ENCODE peak calls at places on chromosomes 1 and 21, in ten cellular contexts. V is esophagus squamous epithelium, I is GM06990, N is A549, B is prostate gland, J is adrenal gland, R is heart right ventricle, S is foreskin fibroblast, D is HepG2, F is GM23338. L is an unnamed sample.

GRCh38 chr1:30461640-30462039 is 261.7 kb downstream of the MATN1 start:
- DNase-seq in V (no peak), I (no peak), N (no peak), B (no peak), J (no peak), R (no peak), S (no peak), D (no peak), F (no peak), L (no peak)

GRCh38 chr1:27668808-27669723 is 2.9 kb downstream of the IFI6 start:
- DNase-seq in V (no peak), I (peak), N (peak), B (peak), J (peak), R (peak), S (peak), D (no peak), F (peak), L (no peak)

GRCh38 chr1:27563407-27564263 is 40.3 kb downstream of the AHDC1 start:
- DNase-seq in V (no peak), I (no peak), N (peak), B (no peak), J (peak), R (peak), S (peak), D (peak), F (no peak), L (peak)

GRCh38 chr1:49229555-49229954 is 452.9 kb upstream of the BEND5 start:
- DNase-seq in V (no peak), I (no peak), N (no peak), B (no peak), J (no peak), R (no peak), S (no peak), D (no peak), F (peak), L (no peak)

GRCh38 chr1:53968125-53968513 is 22.0 kb downstream of the LRRC42 start:
- DNase-seq in V (no peak), I (no peak), N (no peak), B (no peak), J (no peak), R (no peak), S (peak), D (peak), F (no peak), L (no peak)

GRCh38 chr1:65812065-65812464 is 19.4 kb downstream of the PDE4B start:
- DNase-seq in V (no peak), I (peak), N (no peak), B (no peak), J (peak), R (peak), S (peak), D (no peak), F (peak), L (peak)

GRCh38 chr1:201468844-201469644 is at the start of gene PHLDA3:
- DNase-seq in V (no peak), I (peak), N (peak), B (peak), J (peak), R (peak), S (peak), D (peak), F (peak), L (peak)

GRCh38 chr1:28509705-28510349 is 4.0 kb downstream of the RCC1 start:
- DNase-seq in V (no peak), I (no peak), N (no peak), B (no peak), J (no peak), R (no peak), S (peak), D (no peak), F (no peak), L (no peak)

GRCh38 chr1:32702599-32703478 is at the start of gene SYNC:
- DNase-seq in V (no peak), I (no peak), N (peak), B (no peak), J (no peak), R (peak), S (peak), D (no peak), F (peak), L (peak)

GRCh38 chr1:214568328-214568727 is 16.9 kb upstream of the PTPN14 start:
- DNase-seq in V (no peak), I (no peak), N (no peak), B (no peak), J (no peak), R (no peak), S (peak), D (no peak), F (no peak), L (no peak)

GRCh38 chr1:119675349-119676343 is 27.6 kb upstream of the ZNF697 start:
- DNase-seq in V (no peak), I (peak), N (peak), B (peak), J (peak), R (peak), S (peak), D (peak), F (peak), L (peak)

GRCh38 chr1:64598100-64598571 is 128.2 kb downstream of the CACHD1 start:
- DNase-seq in V (no peak), I (no peak), N (peak), B (no peak), J (no peak), R (no peak), S (peak), D (no peak), F (no peak), L (peak)

GRCh38 chr1:58815069-58815679 is 31.3 kb upstream of the JUN start:
- DNase-seq in V (peak), I (peak), N (peak), B (peak), J (peak), R (peak), S (peak), D (peak), F (peak), L (peak)

GRCh38 chr21:45943630-45944540 is 37.7 kb upstream of the COL6A1 start:
- DNase-seq in V (no peak), I (no peak), N (no peak), B (no peak), J (no peak), R (no peak), S (no peak), D (no peak), F (no peak), L (no peak)

GRCh38 chr1:194420706-194421105 is 1234.3 kb upstream of the B3GALT2 start:
- DNase-seq in V (no peak), I (no peak), N (no peak), B (no peak), J (no peak), R (no peak), S (no peak), D (no peak), F (no peak), L (no peak)

GRCh38 chr1:81702903-81703302 is 97.8 kb upstream of the ADGRL2 start:
- DNase-seq in V (no peak), I (no peak), N (no peak), B (no peak), J (no peak), R (no peak), S (peak), D (no peak), F (no peak), L (no peak)

GRCh38 chr1:32878637-32879041 is 7.7 kb upstream of the HPCA start:
- DNase-seq in V (no peak), I (no peak), N (no peak), B (no peak), J (no peak), R (no peak), S (no peak), D (no peak), F (no peak), L (no peak)

GRCh38 chr21:39869141-39869818 is 2.0 kb downstream of the PCP4 start:
- DNase-seq in V (no peak), I (no peak), N (no peak), B (no peak), J (peak), R (no peak), S (no peak), D (no peak), F (no peak), L (no peak)

GRCh38 chr1:163346326-163346870 is 24.6 kb downstream of the NUF2 start:
- DNase-seq in V (no peak), I (no peak), N (no peak), B (no peak), J (no peak), R (no peak), S (peak), D (no peak), F (no peak), L (no peak)

GRCh38 chr1:165875171-165875570 is 47.8 kb downstream of the UCK2 start:
- DNase-seq in V (no peak), I (peak), N (no peak), B (no peak), J (no peak), R (no peak), S (no peak), D (no peak), F (no peak), L (no peak)

GRCh38 chr1:16615253-16616252 is 2.2 kb upstream of the NBPF1 start:
- DNase-seq in V (no peak), I (no peak), N (no peak), B (peak), J (peak), R (peak), S (no peak), D (no peak), F (no peak), L (no peak)

GRCh38 chr1:23238565-23238964 is 21.3 kb upstream of the HTR1D start:
- DNase-seq in V (no peak), I (no peak), N (no peak), B (no peak), J (no peak), R (no peak), S (no peak), D (no peak), F (no peak), L (no peak)

GRCh38 chr1:28862571-28863403 is 50.8 kb downstream of the OPRD1 start:
- DNase-seq in V (no peak), I (no peak), N (no peak), B (no peak), J (no peak), R (no peak), S (no peak), D (no peak), F (peak), L (no peak)

GRCh38 chr1:40803447-40803846 is 19.9 kb downstream of the KCNQ4 start:
- DNase-seq in V (no peak), I (no peak), N (no peak), B (no peak), J (no peak), R (no peak), S (no peak), D (no peak), F (peak), L (no peak)

GRCh38 chr1:40801742-40802077 is 18.1 kb downstream of the KCNQ4 start:
- DNase-seq in V (no peak), I (no peak), N (no peak), B (no peak), J (no peak), R (no peak), S (no peak), D (no peak), F (no peak), L (no peak)

GRCh38 chr1:40799351-40799867 is 15.8 kb downstream of the KCNQ4 start:
- DNase-seq in V (no peak), I (no peak), N (no peak), B (no peak), J (peak), R (peak), S (peak), D (no peak), F (no peak), L (no peak)

GRCh38 chr1:40803902-40804301 is 20.3 kb downstream of the KCNQ4 start:
- DNase-seq in V (no peak), I (no peak), N (no peak), B (no peak), J (no peak), R (no peak), S (no peak), D (no peak), F (no peak), L (no peak)

GRCh38 chr1:40802078-40803075 is 18.8 kb downstream of the KCNQ4 start:
- DNase-seq in V (peak), I (peak), N (peak), B (peak), J (peak), R (peak), S (peak), D (peak), F (peak), L (peak)
- H3K4me3 ChIP-seq in V (peak), I (peak), N (peak), B (peak), J (no peak), R (peak), S (peak), D (peak), F (peak), L (peak)

GRCh38 chr1:169745015-169745861 is 11.4 kb upstream of the SELE start:
- DNase-seq in V (no peak), I (no peak), N (no peak), B (no peak), J (no peak), R (no peak), S (peak), D (peak), F (no peak), L (no peak)
- H3K4me3 ChIP-seq in V (no peak), I (no peak), N (no peak), B (no peak), J (no peak), R (no peak), S (no peak), D (peak), F (no peak), L (no peak)

DNA sequence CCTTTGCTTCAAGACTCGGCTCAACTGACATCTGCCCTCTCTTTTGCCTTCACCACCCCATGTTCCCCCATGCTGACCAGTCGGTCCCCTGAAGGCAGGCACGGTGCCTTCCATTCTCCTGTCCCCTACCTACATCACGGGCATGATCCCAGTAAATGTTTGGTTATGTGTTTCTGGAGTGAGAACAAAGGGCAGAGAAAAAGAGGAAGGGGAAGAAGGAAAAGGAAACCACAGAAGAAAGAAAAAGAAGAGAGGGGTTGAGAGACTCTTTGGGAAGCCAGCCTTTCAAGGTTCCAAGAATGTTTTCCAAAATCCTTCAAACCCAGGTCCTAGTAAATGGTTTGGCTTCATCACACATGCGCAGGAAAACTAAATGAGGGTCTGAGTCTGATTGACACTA is 84.9 kb downstream of the CDC7 start:
- DNase-seq in V (no peak), I (no peak), N (no peak), B (no peak), J (no peak), R (no peak), S (no peak), D (no peak), F (no peak), L (no peak)
- H3K4me3 ChIP-seq in V (no peak), I (no peak), N (no peak), B (no peak), J (no peak), R (no peak), S (no peak), D (no peak), F (no peak), L (no peak)

DNA sequence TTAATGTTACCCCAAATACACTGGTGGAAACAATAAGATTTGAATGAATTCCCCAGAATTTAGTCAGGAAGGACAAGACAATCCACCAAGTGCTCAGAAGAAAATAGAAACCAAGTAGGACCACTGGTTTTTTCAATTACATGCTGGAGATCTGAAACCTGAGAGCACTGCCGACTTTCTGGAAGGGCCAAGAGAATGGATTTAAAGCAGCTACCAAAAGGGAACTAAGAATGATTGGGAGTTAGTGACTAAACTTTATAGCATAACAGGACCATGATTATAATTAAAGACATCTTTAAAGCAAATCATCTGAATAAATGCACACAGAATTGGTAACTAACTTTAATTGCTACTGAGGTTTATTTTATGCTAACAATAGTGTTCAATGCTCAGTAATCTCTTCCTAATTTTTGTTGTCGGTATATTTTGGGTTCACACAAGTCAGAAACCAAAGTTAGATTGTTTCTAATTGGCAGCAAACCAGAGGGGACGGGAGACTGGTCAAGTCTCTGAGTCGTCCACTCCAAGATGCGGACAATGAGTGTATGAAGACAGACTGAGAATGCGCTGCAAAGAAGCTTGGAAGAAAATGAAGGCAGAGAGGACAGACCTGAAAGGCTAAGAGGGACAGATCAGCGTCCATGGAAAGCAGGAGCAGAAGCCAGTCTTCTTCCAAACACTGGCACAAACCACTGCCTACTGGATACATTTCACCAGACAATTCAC is 2.3 kb upstream of the RGS13 start:
- DNase-seq in V (no peak), I (no peak), N (no peak), B (no peak), J (no peak), R (no peak), S (peak), D (no peak), F (no peak), L (no peak)
- H3K4me3 ChIP-seq in V (no peak), I (no peak), N (no peak), B (no peak), J (no peak), R (no peak), S (no peak), D (no peak), F (no peak), L (no peak)

GRCh38 chr1:158998781-158999161 is 10.9 kb upstream of the IFI16 start:
- DNase-seq in V (no peak), I (no peak), N (peak), B (peak), J (peak), R (peak), S (peak), D (peak), F (peak), L (peak)

GRCh38 chr1:158998037-158998780 is 11.5 kb upstream of the IFI16 start:
- DNase-seq in V (no peak), I (no peak), N (no peak), B (no peak), J (no peak), R (no peak), S (no peak), D (no peak), F (no peak), L (no peak)

GRCh38 chr1:159000627-159001026 is 9.1 kb upstream of the IFI16 start:
- DNase-seq in V (no peak), I (no peak), N (no peak), B (peak), J (peak), R (peak), S (peak), D (no peak), F (peak), L (no peak)

GRCh38 chr1:159000070-159000409 is 9.7 kb upstream of the IFI16 start:
- DNase-seq in V (no peak), I (no peak), N (no peak), B (no peak), J (no peak), R (no peak), S (no peak), D (no peak), F (no peak), L (no peak)

GRCh38 chr1:158999301-159000069 is 10.2 kb upstream of the IFI16 start:
- DNase-seq in V (no peak), I (no peak), N (no peak), B (peak), J (peak), R (peak), S (peak), D (no peak), F (peak), L (peak)
- H3K4me3 ChIP-seq in V (peak), I (no peak), N (no peak), B (peak), J (no peak), R (peak), S (peak), D (no peak), F (peak), L (no peak)

L was measured in PC-9.